ENCODE peak calls at places on chromosomes 2 and 18, in seven cellular contexts. G is iris pigment epithelial cell; Z is PC-3; F is skeletal muscle cell; L is CD8-positive, alpha-beta T cell; I is pons; N is NB4. V is an unnamed sample.

GRCh38 chr2:85231242-85231805 is 96.5 kb downstream of the TGOLN2 start:
- DNase-seq in I (no peak), Z (no peak), G (no peak), L (no peak), F (no peak), N (no peak), V (no peak)

GRCh38 chr2:18232731-18233438 is 327.6 kb downstream of the RDH14 start:
- DNase-seq in L (no peak), G (peak), I (no peak), N (no peak), Z (peak), F (no peak), V (no peak)

GRCh38 chr18:2847341-2848144 is 737 bp downstream of the EMILIN2 start:
- DNase-seq in I (no peak), F (no peak), N (peak), G (peak), Z (no peak), L (peak), V (no peak)

GRCh38 chr2:1051075-1051474 is 100.4 kb downstream of the SNTG2 start:
- DNase-seq in G (peak), Z (peak), N (no peak), L (no peak), I (no peak), F (peak), V (no peak)

GRCh38 chr18:12886498-12887126 is 2.6 kb upstream of the PTPN2 start:
- DNase-seq in Z (peak), I (no peak), N (peak), G (no peak), F (no peak), L (no peak), V (no peak)

GRCh38 chr18:49664086-49664890 is 102.4 kb downstream of the LIPG start:
- DNase-seq in Z (no peak), N (no peak), I (no peak), L (no peak), F (no peak), G (no peak), V (no peak)

GRCh38 chr2:71667256-71668182 is 214.2 kb downstream of the DYSF start:
- DNase-seq in F (no peak), G (no peak), I (no peak), N (no peak), Z (no peak), L (no peak), V (no peak)

GRCh38 chr2:212032032-212032431 is 506.6 kb downstream of the ERBB4 start:
- DNase-seq in G (peak), N (no peak), Z (peak), F (no peak), I (no peak), L (no peak), V (peak)

GRCh38 chr2:219362524-219363164 is 25.1 kb downstream of the DNPEP start:
- DNase-seq in F (peak), L (no peak), G (peak), N (peak), I (peak), Z (peak), V (peak)

GRCh38 chr2:241507430-241508239 is 749 bp downstream of the STK25 start:
- DNase-seq in L (peak), Z (peak), N (peak), F (no peak), I (no peak), G (peak), V (no peak)

GRCh38 chr2:150143087-150143536 is 344.4 kb downstream of the RND3 start:
- DNase-seq in Z (peak), I (no peak), F (no peak), G (peak), N (no peak), L (no peak), V (no peak)

GRCh38 chr2:37919631-37920032 is 5.5 kb upstream of the RMDN2 start:
- DNase-seq in N (no peak), F (no peak), I (no peak), Z (no peak), G (no peak), L (no peak), V (no peak)

GRCh38 chr2:72979896-72980295 is 62.6 kb downstream of the EMX1 start:
- DNase-seq in I (peak), Z (no peak), G (no peak), N (peak), F (no peak), L (no peak), V (no peak)

GRCh38 chr2:115484983-115485382 is 1042.5 kb downstream of the DPP10 start:
- DNase-seq in F (no peak), L (no peak), N (no peak), G (no peak), Z (no peak), I (no peak), V (no peak)

GRCh38 chr2:110764931-110765330 is 32.6 kb downstream of the ACOXL start:
- DNase-seq in I (no peak), F (no peak), N (no peak), L (no peak), G (no peak), Z (no peak), V (no peak)

GRCh38 chr2:68709421-68709911 is 25.1 kb upstream of the ARHGAP25 start:
- DNase-seq in F (no peak), N (peak), G (peak), Z (peak), L (no peak), I (peak), V (peak)

GRCh38 chr2:165070089-165070488 is 114.8 kb upstream of the SLC38A11 start:
- DNase-seq in G (no peak), Z (no peak), N (no peak), L (no peak), I (no peak), F (no peak), V (no peak)

GRCh38 chr2:187658952-187659525 is 104.8 kb upstream of the TFPI start:
- DNase-seq in N (peak), F (no peak), I (no peak), Z (peak), L (no peak), G (peak), V (peak)

GRCh38 chr2:231411237-231411636 is 15.7 kb downstream of the B3GNT7 start:
- DNase-seq in Z (peak), I (no peak), L (no peak), G (no peak), F (no peak), N (no peak), V (no peak)

V was measured in AG09319.